ENCODE peak calls at places on chromosomes 2 and 18, in seven cellular contexts. M is CD4-positive, alpha-beta T cell; T is activated naive CD4-positive, alpha-beta T cell treated with anti-CD3 and anti-CD28 coated beads, Interleukin-2, amount 50 U/mL, for 72 hours; G is central memory CD8-positive, alpha-beta T cell; Q is Right ventricle myocardium superior; N is activated naive CD8-positive, alpha-beta T cell treated with anti-CD3 and anti-CD28 coated beads, Interleukin-2, amount 50 U/mL, for 24 hours; H is sciatic nerve. B is an unnamed sample.

GRCh38 chr18:36066731-36067117 is 635 bp downstream of the RPRD1A start:
- ATAC-seq in M (no peak), T (no peak), G (no peak), Q (no peak), N (no peak), H (no peak), B (no peak)

GRCh38 chr2:97662386-97662894 is 1.4 kb downstream of the ACTR1B start:
- ATAC-seq in M (no peak), T (no peak), G (no peak), Q (no peak), N (no peak), H (no peak), B (no peak)

GRCh38 chr2:177314194-177314593 is 49.7 kb upstream of the NFE2L2 start:
- ATAC-seq in M (no peak), T (no peak), G (no peak), Q (peak), N (no peak), H (peak), B (no peak)

GRCh38 chr2:105385703-105386540 is 12.9 kb downstream of the FHL2 start:
- ATAC-seq in M (no peak), T (no peak), G (no peak), Q (no peak), N (no peak), H (no peak), B (no peak)

GRCh38 chr2:234331566-234331965 is 165.3 kb downstream of the ARL4C start:
- ATAC-seq in M (no peak), T (no peak), G (no peak), Q (no peak), N (peak), H (no peak), B (peak)

GRCh38 chr2:218168635-218169462 is 2.1 kb upstream of the CXCR1 start:
- ATAC-seq in M (peak), T (peak), G (peak), Q (peak), N (peak), H (peak), B (no peak)

GRCh38 chr2:159119652-159120257 is 151.3 kb downstream of the TANC1 start:
- ATAC-seq in M (no peak), T (no peak), G (no peak), Q (peak), N (no peak), H (peak), B (no peak)

GRCh38 chr2:182941939-182942338 is 75.5 kb upstream of the FRZB start:
- ATAC-seq in M (no peak), T (no peak), G (no peak), Q (no peak), N (no peak), H (no peak), B (no peak)

GRCh38 chr2:27832396-27832795 is 57.8 kb downstream of the RBKS start:
- ATAC-seq in M (no peak), T (no peak), G (no peak), Q (no peak), N (no peak), H (no peak), B (no peak)

GRCh38 chr18:78107363-78107762 is 857.7 kb downstream of the GALR1 start:
- ATAC-seq in M (no peak), T (no peak), G (no peak), Q (no peak), N (no peak), H (no peak), B (no peak)

GRCh38 chr2:113117594-113118262 is 9.7 kb upstream of the IL1RN start:
- ATAC-seq in M (no peak), T (peak), G (no peak), Q (peak), N (peak), H (peak), B (no peak)

GRCh38 chr2:233100192-233100998 is 40.3 kb downstream of the INPP5D start:
- ATAC-seq in M (peak), T (peak), G (peak), Q (no peak), N (peak), H (no peak), B (peak)

GRCh38 chr2:96970910-96971309 is 15.5 kb downstream of the FAM178B start:
- ATAC-seq in M (peak), T (no peak), G (no peak), Q (no peak), N (no peak), H (no peak), B (no peak)

GRCh38 chr2:55590810-55591440 is 26.5 kb downstream of the PPP4R3B start:
- ATAC-seq in M (peak), T (peak), G (no peak), Q (no peak), N (peak), H (no peak), B (peak)

GRCh38 chr2:109158237-109158636 is 29.2 kb downstream of the SH3RF3 start:
- ATAC-seq in M (no peak), T (no peak), G (no peak), Q (no peak), N (no peak), H (no peak), B (no peak)

GRCh38 chr18:9941660-9942059 is 27.8 kb downstream of the VAPA start:
- ATAC-seq in M (no peak), T (no peak), G (no peak), Q (no peak), N (no peak), H (no peak), B (no peak)

GRCh38 chr2:75047907-75048625 is 89.6 kb downstream of the POLE4 start:
- ATAC-seq in M (no peak), T (no peak), G (no peak), Q (peak), N (no peak), H (peak), B (no peak)

GRCh38 chr2:705971-706511 is 28.8 kb upstream of the TMEM18 start:
- ATAC-seq in M (no peak), T (peak), G (no peak), Q (no peak), N (peak), H (no peak), B (peak)

GRCh38 chr2:86815616-86816015 is 24.9 kb upstream of the CD8A start:
- ATAC-seq in M (no peak), T (peak), G (peak), Q (no peak), N (peak), H (no peak), B (no peak)

GRCh38 chr2:65728477-65729180 is 296.2 kb upstream of the SPRED2 start:
- ATAC-seq in M (no peak), T (no peak), G (no peak), Q (no peak), N (no peak), H (no peak), B (peak)

GRCh38 chr2:182506606-182507005 is 79.8 kb upstream of the PDE1A start:
- ATAC-seq in M (no peak), T (no peak), G (no peak), Q (no peak), N (no peak), H (no peak), B (no peak)

GRCh38 chr2:134301099-134301970 is 47.5 kb downstream of the MGAT5 start:
- ATAC-seq in M (no peak), T (peak), G (no peak), Q (peak), N (peak), H (peak), B (no peak)

GRCh38 chr2:85648619-85649018 is 19.4 kb downstream of the SFTPB start:
- ATAC-seq in M (no peak), T (peak), G (no peak), Q (no peak), N (peak), H (no peak), B (peak)

GRCh38 chr2:39525636-39526412 is 88.7 kb upstream of the MAP4K3 start:
- ATAC-seq in M (no peak), T (no peak), G (no peak), Q (no peak), N (no peak), H (no peak), B (no peak)

GRCh38 chr2:148565272-148565894 is 79.2 kb upstream of the EPC2 start:
- ATAC-seq in M (no peak), T (no peak), G (no peak), Q (peak), N (no peak), H (no peak), B (no peak)

GRCh38 chr2:169232551-169233154 is 129.7 kb downstream of the LRP2 start:
- ATAC-seq in M (no peak), T (no peak), G (no peak), Q (no peak), N (no peak), H (no peak), B (peak)

GRCh38 chr2:32009479-32010256 is 1.1 kb downstream of the MEMO1 start:
- ATAC-seq in M (no peak), T (peak), G (no peak), Q (no peak), N (peak), H (peak), B (peak)

GRCh38 chr2:45962522-45962921 is 311.0 kb downstream of the PRKCE start:
- ATAC-seq in M (no peak), T (no peak), G (no peak), Q (peak), N (no peak), H (peak), B (no peak)

GRCh38 chr2:225171350-225171749 is 129.1 kb upstream of the DOCK10 start:
- ATAC-seq in M (no peak), T (no peak), G (no peak), Q (no peak), N (no peak), H (no peak), B (no peak)

B was measured in stimulated activated memory B cell treated with anti-CD40 and anti-IgM and Interleukin-4, amounts not matched to agents 10 μg/mL and 1 μg/mL and 100 μg/mL, for 72 hours.